ENCODE peak calls at places on chromosomes 2 and 18, in six cellular contexts. O is NCI-H1105; N is heart left ventricle; C is M059J; E is stimulated activated CD4-positive, alpha-beta T cell treated with anti-CD3 and anti-CD28 coated beads, Interleukin-12 subunit alpha, Interleukin-12 subunit beta, amount 100 ng/mL, for 24 hours; I is sciatic nerve. S is an unnamed sample.

GRCh38 chr2:138433995-138434991 is 67.3 kb upstream of the SPOPL start:
- DNase-seq in O (peak), N (no peak), C (no peak), E (no peak), I (no peak), S (no peak)

GRCh38 chr18:45850021-45850420 is 24.5 kb downstream of the SIGLEC15 start:
- DNase-seq in O (no peak), N (no peak), C (no peak), E (no peak), I (no peak), S (no peak)

GRCh38 chr2:33411765-33412164 is 64.7 kb upstream of the RASGRP3 start:
- DNase-seq in O (no peak), N (no peak), C (peak), E (no peak), I (no peak), S (peak)

GRCh38 chr2:160502478-160502877 is 8.9 kb upstream of the RBMS1 start:
- DNase-seq in O (no peak), N (no peak), C (no peak), E (no peak), I (no peak), S (no peak)

GRCh38 chr18:2854871-2855270 is 8.1 kb downstream of the EMILIN2 start:
- DNase-seq in O (no peak), N (no peak), C (no peak), E (no peak), I (no peak), S (no peak)

GRCh38 chr2:27127883-27128670 is 4.5 kb downstream of the ABHD1 start:
- DNase-seq in O (no peak), N (no peak), C (no peak), E (no peak), I (no peak), S (no peak)

GRCh38 chr2:190585000-190585678 is 50.6 kb upstream of the NEMP2 start:
- DNase-seq in O (no peak), N (no peak), C (no peak), E (no peak), I (no peak), S (no peak)

GRCh38 chr2:207408086-207408794 is 121.5 kb upstream of the CREB1 start:
- DNase-seq in O (peak), N (no peak), C (peak), E (no peak), I (no peak), S (peak)

GRCh38 chr2:189698020-189698887 is 23.8 kb downstream of the ANKAR start:
- DNase-seq in O (peak), N (no peak), C (peak), E (no peak), I (no peak), S (peak)

GRCh38 chr2:105935048-105935447 is 190.3 kb downstream of the NCK2 start:
- DNase-seq in O (no peak), N (no peak), C (no peak), E (no peak), I (no peak), S (no peak)

GRCh38 chr18:23585007-23585871 is 1.1 kb downstream of the NPC1 start:
- DNase-seq in O (no peak), N (peak), C (peak), E (no peak), I (no peak), S (peak)

GRCh38 chr18:7307018-7307417 is 76.1 kb downstream of the LRRC30 start:
- DNase-seq in O (no peak), N (no peak), C (no peak), E (no peak), I (no peak), S (no peak)

GRCh38 chr2:443211-443610 is 155.3 kb upstream of the ALKAL2 start:
- DNase-seq in O (no peak), N (no peak), C (no peak), E (no peak), I (no peak), S (no peak)

GRCh38 chr2:98589489-98589888 is 18.8 kb downstream of the COA5 start:
- DNase-seq in O (no peak), N (no peak), C (no peak), E (no peak), I (no peak), S (no peak)

GRCh38 chr2:223169830-223170605 is 118.0 kb downstream of the KCNE4 start:
- DNase-seq in O (no peak), N (no peak), C (no peak), E (no peak), I (no peak), S (no peak)

GRCh38 chr2:197427204-197427603 is 7.6 kb downstream of the SF3B1 start:
- DNase-seq in O (no peak), N (no peak), C (no peak), E (no peak), I (no peak), S (no peak)